ENCODE peak calls at places on chromosome 7, in seven cellular contexts. M, R, B, W, D, K and T are unnamed samples.

GRCh38 chr7:32378991-32379390 is 111.2 kb downstream of the LSM5 start:
- DNase-seq in R (no peak), W (no peak), M (no peak), D (no peak), K (no peak), B (no peak), T (no peak)

GRCh38 chr7:96084880-96085551 is 236.9 kb downstream of the SLC25A13 start:
- DNase-seq in B (peak), W (peak), D (no peak), K (no peak), M (no peak), R (peak), T (no peak)

GRCh38 chr7:88357295-88357694 is 50.6 kb upstream of the STEAP4 start:
- DNase-seq in D (no peak), R (peak), K (no peak), W (no peak), M (no peak), B (peak), T (no peak)

GRCh38 chr7:103843689-103844480 is 145.6 kb downstream of the RELN start:
- DNase-seq in M (no peak), D (no peak), B (no peak), R (no peak), W (no peak), K (no peak), T (no peak)

GRCh38 chr7:1666251-1666778 is 3.8 kb upstream of the ELFN1 start:
- DNase-seq in R (no peak), B (peak), W (peak), M (no peak), K (no peak), D (peak), T (no peak)

GRCh38 chr7:70406419-70407189 is 725.3 kb upstream of the GALNT17 start:
- DNase-seq in R (peak), M (no peak), K (no peak), D (no peak), B (no peak), W (no peak), T (no peak)

GRCh38 chr7:108135446-108136190 is 5.5 kb upstream of the LAMB4 start:
- DNase-seq in B (no peak), K (peak), W (no peak), D (no peak), R (no peak), M (no peak), T (no peak)

GRCh38 chr7:33850768-33851167 is 54.6 kb upstream of the BMPER start:
- DNase-seq in K (no peak), W (no peak), D (no peak), R (peak), M (no peak), B (no peak), T (no peak)

GRCh38 chr7:9776900-9777299 is 1196.8 kb upstream of the PHF14 start:
- DNase-seq in K (no peak), B (no peak), R (no peak), D (no peak), W (no peak), M (no peak), T (no peak)

GRCh38 chr7:98711945-98712344 is 94.9 kb downstream of the NPTX2 start:
- DNase-seq in K (no peak), W (no peak), B (no peak), R (no peak), D (no peak), M (no peak), T (no peak)

GRCh38 chr7:37495574-37496184 is 47.0 kb upstream of the ELMO1 start:
- DNase-seq in D (no peak), K (peak), M (no peak), W (peak), R (peak), B (peak), T (no peak)

GRCh38 chr7:37645276-37646040 is 38.1 kb upstream of the GPR141 start:
- DNase-seq in W (no peak), K (no peak), M (no peak), B (no peak), D (no peak), R (no peak), T (no peak)

GRCh38 chr7:149125189-149125863 is 798 bp downstream of the ZNF425 start:
- DNase-seq in K (no peak), W (no peak), R (no peak), D (no peak), B (no peak), M (no peak), T (no peak)